ENCODE peak calls at places on chromosomes 16 and 17, in ten cellular contexts. N, W, Y, G, R, F, H, I, A and S are unnamed samples. For H3K9me3, the result is how much of the 10 kb centered on the place peaks cover.

GRCh38 chr16:11955713-11956123 is 9.3 kb upstream of the TNFRSF17 start:
- DNase-seq in N (peak), I (no peak), H (no peak), W (no peak), F (no peak), Y (peak), A (no peak), G (peak), R (no peak), S (no peak)

GRCh38 chr16:71853413-71853812 is 7.6 kb downstream of the ATXN1L start:
- DNase-seq in G (no peak), A (peak), F (no peak), R (no peak), H (no peak), W (no peak), Y (no peak), I (no peak), N (no peak), S (peak)

GRCh38 chr17:74452027-74452840 is 14.2 kb upstream of the CD300A start:
- DNase-seq in I (peak), W (no peak), Y (peak), R (no peak), G (no peak), A (no peak), H (no peak), N (no peak), F (no peak), S (no peak)

GRCh38 chr17:18141210-18141803 is 32.8 kb downstream of the MYO15A start:
- DNase-seq in H (no peak), R (no peak), G (peak), Y (peak), N (peak), I (no peak), W (peak), A (peak), F (peak), S (peak)

GRCh38 chr16:26649646-26650045 is 417.1 kb upstream of the C16orf82 start:
- DNase-seq in I (no peak), F (no peak), N (no peak), R (no peak), W (no peak), A (no peak), G (no peak), H (no peak), Y (no peak), S (no peak)

GRCh38 chr17:5841862-5842261 is 228.3 kb upstream of the WSCD1 start:
- DNase-seq in H (no peak), A (no peak), I (no peak), F (no peak), W (no peak), R (no peak), Y (no peak), N (no peak), G (no peak), S (no peak)

GRCh38 chr17:6701719-6702118 is 11.4 kb downstream of the SLC13A5 start:
- DNase-seq in G (no peak), F (no peak), H (peak), A (peak), N (no peak), R (no peak), Y (peak), I (no peak), W (no peak), S (no peak)

GRCh38 chr16:88691129-88691813 is 5.0 kb upstream of the SNAI3 start:
- DNase-seq in W (no peak), H (no peak), I (no peak), N (no peak), A (no peak), F (no peak), R (no peak), Y (no peak), G (no peak), S (no peak)

GRCh38 chr17:50631195-50631907 is 3.3 kb upstream of the ABCC3 start:
- DNase-seq in F (no peak), H (no peak), G (no peak), N (no peak), W (no peak), R (no peak), A (no peak), I (peak), Y (peak), S (no peak)

GRCh38 chr17:37148171-37148570 is 199.4 kb downstream of the AATF start:
- DNase-seq in N (no peak), A (no peak), W (no peak), Y (no peak), R (no peak), I (no peak), G (no peak), F (peak), H (no peak), S (no peak)

GRCh38 chr16:972316-973002 is 1.7 kb upstream of the LMF1 start:
- DNase-seq in A (no peak), F (no peak), W (no peak), N (peak), H (no peak), Y (no peak), I (no peak), G (no peak), R (no peak), S (no peak)

GRCh38 chr17:50474523-50474922 is 4.1 kb upstream of the RSAD1 start:
- DNase-seq in I (no peak), G (no peak), F (no peak), Y (no peak), W (no peak), A (no peak), R (no peak), H (no peak), N (no peak), S (no peak)

GRCh38 chr17:77609553-77610517 is 348.7 kb upstream of the TNRC6C start:
- DNase-seq in G (no peak), Y (peak), W (no peak), H (no peak), I (no peak), F (peak), R (peak), A (peak), N (no peak), S (peak)

GRCh38 chr16:75420987-75421819 is 12.1 kb downstream of the CFDP1 start:
- DNase-seq in F (peak), G (peak), Y (peak), R (peak), H (peak), I (peak), W (no peak), A (no peak), N (peak), S (no peak)

GRCh38 chr16:83403751-83404150 is 404.0 kb upstream of the HSBP1 start:
- DNase-seq in G (peak), W (no peak), F (no peak), Y (peak), R (no peak), I (no peak), A (no peak), N (peak), H (no peak), S (no peak)

GRCh38 chr16:31888735-31889134 is 15.1 kb downstream of the ZNF267 start:
- DNase-seq in F (no peak), A (no peak), N (no peak), R (no peak), H (no peak), W (no peak), Y (no peak), I (no peak), G (no peak), S (no peak)

GRCh38 chr16:31880322-31880979 is 6.8 kb downstream of the ZNF267 start:
- DNase-seq in G (peak), Y (peak), F (no peak), N (peak), H (no peak), A (peak), I (no peak), R (no peak), W (no peak), S (no peak)

DNA sequence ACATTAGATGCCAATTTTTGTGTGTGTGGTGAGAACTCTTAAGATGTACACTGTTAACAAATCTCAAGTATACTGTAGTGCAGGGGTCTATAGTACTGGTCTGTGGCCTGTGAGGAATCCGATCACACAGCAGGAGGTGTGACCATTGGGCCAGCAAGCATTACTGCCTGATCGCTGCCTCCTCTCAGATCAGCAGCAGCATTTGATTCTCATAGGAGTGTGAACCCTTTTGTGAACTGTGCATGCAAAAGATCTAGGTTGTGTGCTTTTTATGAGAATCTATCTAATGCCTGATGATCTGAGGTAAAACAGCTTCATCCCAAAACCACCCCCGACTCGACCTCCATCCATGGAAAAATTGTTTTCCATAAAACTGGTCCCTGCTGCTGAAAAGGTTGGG is 12.6 kb downstream of the ZNF267 start:
- DNase-seq in R (no peak), W (no peak), G (no peak), N (no peak), A (no peak), I (no peak), Y (no peak), F (no peak), H (no peak), S (no peak)
- H3K9me3 ChIP-seq in R (under half), W (under half), G (under half), N (under half), A (half or more), I (under half), Y (under half), F (under half), H (under half), S (under half)

DNA sequence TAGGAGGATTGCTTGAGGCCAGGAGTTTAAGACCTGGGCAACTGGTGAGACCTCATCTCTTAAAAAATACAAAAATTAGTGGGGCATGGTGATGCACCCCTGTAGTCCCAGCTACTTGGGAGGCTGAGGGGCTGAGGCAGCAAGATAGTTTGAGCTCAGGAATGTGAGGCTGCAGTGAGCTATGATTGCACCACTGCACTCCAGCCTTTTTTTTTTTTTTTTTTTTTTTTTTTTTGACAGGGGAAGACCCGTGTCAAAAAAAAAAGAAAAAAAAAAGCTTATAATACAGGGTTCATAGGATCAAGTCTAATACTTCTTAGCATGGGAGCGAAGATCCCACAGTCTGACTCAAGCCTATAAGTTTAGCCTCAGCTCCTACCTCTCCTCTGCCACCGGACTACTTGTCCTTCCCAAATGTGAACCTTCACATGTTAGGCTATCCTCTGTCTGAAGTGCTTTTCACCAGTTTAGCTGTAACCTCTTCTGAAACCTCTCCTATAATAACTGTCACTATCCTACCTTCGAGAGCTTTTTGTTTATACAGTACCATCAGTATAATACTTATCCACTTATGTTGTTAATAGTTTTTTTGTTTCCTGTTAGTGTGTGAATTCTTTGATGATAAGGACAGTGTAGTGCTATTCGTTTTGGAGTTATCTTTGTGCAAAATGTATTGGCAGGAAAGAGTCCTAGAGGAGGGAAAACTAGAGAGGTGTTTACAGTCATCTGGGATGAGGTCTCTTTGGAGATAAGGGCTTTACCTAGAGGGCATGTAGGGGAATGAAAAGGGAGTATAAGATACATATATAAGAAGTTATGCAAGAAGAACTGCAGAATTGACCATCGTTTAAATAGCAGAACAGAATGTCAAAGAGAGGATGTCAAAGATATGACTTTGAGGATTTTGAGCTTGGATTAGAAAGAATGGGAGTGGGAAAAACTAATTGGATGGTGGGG is 15.5 kb downstream of the CPD start:
- DNase-seq in R (no peak), Y (no peak), A (no peak), I (no peak), F (no peak), N (no peak), W (no peak), G (no peak), H (no peak), S (no peak)
- H3K9me3 ChIP-seq in R (under half), Y (under half), A (under half), I (under half), F (under half), N (under half), W (under half), G (under half), H (under half), S (under half)

DNA sequence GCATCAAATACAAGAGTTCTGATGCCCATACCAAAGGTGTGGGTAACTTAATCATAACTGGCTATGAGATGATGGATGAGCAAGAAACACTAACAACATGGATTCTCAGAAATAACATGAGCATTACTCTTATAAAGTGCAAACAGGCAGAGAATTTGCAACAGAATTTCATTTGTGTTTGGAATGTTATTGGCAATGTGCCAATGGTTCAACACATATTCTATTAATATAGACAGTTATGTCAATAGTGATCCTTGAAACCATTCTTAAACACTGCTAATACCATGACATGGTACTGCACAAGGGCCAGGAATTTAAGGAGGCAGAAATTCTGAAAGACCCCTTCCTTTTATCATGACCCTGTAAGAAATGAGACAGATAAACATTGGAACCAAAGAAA is 217.1 kb upstream of the WSB1 start:
- DNase-seq in N (no peak), R (no peak), I (no peak), F (no peak), H (no peak), Y (peak), A (no peak), G (no peak), W (no peak), S (no peak)
- H3K9me3 ChIP-seq in N (under half), R (under half), I (under half), F (under half), H (under half), Y (under half), A (under half), G (under half), W (under half), S (under half)

DNA sequence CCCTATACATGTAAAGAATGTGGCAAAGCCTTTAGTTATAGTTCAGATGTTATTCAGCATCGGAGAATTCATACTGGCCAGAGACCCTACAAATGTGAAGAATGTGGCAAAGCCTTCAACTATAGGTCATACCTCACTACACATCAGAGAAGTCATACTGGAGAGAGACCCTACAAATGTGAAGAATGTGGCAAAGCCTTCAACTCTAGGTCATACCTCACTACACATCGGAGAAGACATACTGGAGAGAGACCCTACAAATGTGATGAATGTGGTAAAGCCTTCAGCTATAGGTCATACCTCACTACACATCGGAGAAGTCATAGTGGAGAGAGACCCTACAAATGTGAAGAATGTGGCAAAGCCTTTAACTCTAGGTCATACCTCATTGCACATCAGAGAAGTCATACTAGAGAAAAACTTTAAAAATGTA is 42.5 kb downstream of the ZNF267 start:
- DNase-seq in H (no peak), G (no peak), F (no peak), W (no peak), R (no peak), N (no peak), A (peak), Y (no peak), I (no peak), S (no peak)
- H3K9me3 ChIP-seq in H (half or more), G (half or more), F (under half), W (under half), R (half or more), N (half or more), A (half or more), Y (under half), I (under half), S (under half)

DNA sequence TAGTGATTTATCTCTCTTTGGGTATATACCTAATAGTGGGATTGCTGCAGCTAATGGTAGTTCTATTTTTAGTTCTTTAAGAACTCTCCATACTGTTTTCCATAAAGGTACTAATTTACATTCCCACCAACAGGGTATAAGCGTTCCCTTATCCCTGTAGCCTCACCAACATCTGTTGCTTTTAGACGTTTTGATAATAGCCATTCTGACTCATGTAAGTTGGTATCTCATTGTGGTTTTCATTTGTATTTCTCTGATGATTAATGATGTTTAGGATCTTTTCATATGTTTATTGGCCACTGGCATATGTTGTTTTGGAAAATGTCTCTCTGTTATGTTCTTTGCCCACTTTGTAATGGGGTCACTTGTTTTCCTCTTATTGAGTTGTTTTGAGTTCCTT is 88.5 kb upstream of the ZNF267 start:
- DNase-seq in Y (no peak), A (no peak), N (no peak), F (no peak), R (no peak), G (no peak), H (no peak), I (no peak), W (no peak), S (no peak)
- H3K9me3 ChIP-seq in Y (under half), A (half or more), N (under half), F (under half), R (under half), G (under half), H (under half), I (under half), W (under half), S (under half)